ENCODE peak calls at places on chromosome 7, in four cellular contexts. B is lung, P is body of pancreas, X is cardiac muscle cell. Y is an unnamed sample.

GRCh38 chr7:34675749-34676374 is 17.8 kb downstream of the NPSR1 start:
- DNase-seq in X (peak; percentile 43), P (peak; percentile 10), B (no peak), Y (peak; percentile 47)

GRCh38 chr7:129433823-129434171 is 435 bp upstream of the STRIP2 start:
- DNase-seq in B (no peak), P (no peak), X (no peak), Y (no peak)

GRCh38 chr7:85090138-85090537 is 96.7 kb downstream of the SEMA3D start:
- DNase-seq in X (peak; percentile 34), P (no peak), B (no peak), Y (no peak)

GRCh38 chr7:152464312-152465117 is 28.7 kb upstream of the KMT2C start:
- DNase-seq in P (peak; percentile 75), X (peak; percentile 81), B (peak; percentile 75), Y (peak; percentile 84)

GRCh38 chr7:135098391-135098790 is 49.5 kb upstream of the TMEM140 start:
- DNase-seq in B (no peak), P (no peak), X (no peak), Y (no peak)

GRCh38 chr7:92246363-92247101 is 758 bp downstream of the ANKIB1 start:
- DNase-seq in B (no peak), P (peak; percentile 12), X (peak; percentile 16), Y (peak; percentile 51)

GRCh38 chr7:25303380-25304321 is 75.4 kb upstream of the NPVF start:
- DNase-seq in B (no peak), X (peak; percentile 64), P (no peak), Y (no peak)

GRCh38 chr7:156282816-156283215 is 357.8 kb upstream of the RNF32 start:
- DNase-seq in P (no peak), B (no peak), X (no peak), Y (no peak)

GRCh38 chr7:150944066-150945042 is 33.8 kb downstream of the KCNH2 start:
- DNase-seq in B (no peak), P (no peak), X (no peak), Y (no peak)

GRCh38 chr7:5525271-5526189 is 101.9 kb upstream of the TNRC18 start:
- DNase-seq in B (no peak), X (peak; percentile 62), P (no peak), Y (peak; percentile 60)

GRCh38 chr7:18667466-18667865 is 171.9 kb downstream of the HDAC9 start:
- DNase-seq in X (no peak), P (no peak), B (no peak), Y (peak; percentile 96)

GRCh38 chr7:112204072-112204775 is 2.0 kb downstream of the DOCK4 start:
- DNase-seq in P (no peak), X (no peak), B (no peak), Y (peak; percentile 54)

GRCh38 chr7:35874881-35875280 is 74.0 kb downstream of the SEPTIN7 start:
- DNase-seq in P (no peak), B (no peak), X (no peak), Y (peak; percentile 50)

GRCh38 chr7:51251292-51251691 is 65.3 kb downstream of the COBL start:
- DNase-seq in P (no peak), B (no peak), X (no peak), Y (no peak)

GRCh38 chr7:36535866-36536664 is 146.4 kb downstream of the ANLN start:
- DNase-seq in X (no peak), P (no peak), B (no peak), Y (no peak)

GRCh38 chr7:521221-522070 is 1.8 kb upstream of the PDGFA start:
- DNase-seq in B (no peak), P (peak; percentile 75), X (peak; percentile 53), Y (peak; percentile 55)

GRCh38 chr7:27046854-27047549 is 48.8 kb downstream of the HOXA1 start:
- DNase-seq in B (no peak), X (no peak), P (no peak), Y (no peak)

GRCh38 chr7:365593-365992 is 75.6 kb downstream of the FOXL3 start:
- DNase-seq in X (no peak), B (no peak), P (no peak), Y (no peak)

GRCh38 chr7:64180989-64181388 is 26.0 kb upstream of the ZNF735 start:
- DNase-seq in P (no peak), X (no peak), B (no peak), Y (no peak)

GRCh38 chr7:1059200-1060091 is 15.1 kb downstream of the GPR146 start:
- DNase-seq in P (peak; percentile 85), X (peak; percentile 83), B (peak; percentile 68), Y (peak; percentile 86)

GRCh38 chr7:105003275-105003674 is 10.7 kb upstream of the KMT2E start:
- DNase-seq in B (peak; percentile 64), P (peak; percentile 53), X (no peak), Y (peak; percentile 77)

GRCh38 chr7:85000973-85001372 is 185.9 kb downstream of the SEMA3D start:
- DNase-seq in P (no peak), B (no peak), X (no peak), Y (no peak)

GRCh38 chr7:98186452-98187137 is 24.6 kb upstream of the BHLHA15 start:
- DNase-seq in B (no peak), X (no peak), P (no peak), Y (no peak)

GRCh38 chr7:14894826-14895225 is 7.7 kb downstream of the DGKB start:
- DNase-seq in X (no peak), P (no peak), B (no peak), Y (no peak)

GRCh38 chr7:80312139-80312661 is 177.6 kb downstream of the GNAI1 start:
- DNase-seq in X (no peak), P (peak; percentile 39), B (no peak), Y (no peak)

GRCh38 chr7:142784096-142784495 is 13.3 kb downstream of the PRSS2 start:
- DNase-seq in P (no peak), X (no peak), B (no peak), Y (no peak)

GRCh38 chr7:77693830-77694583 is 2.3 kb upstream of the RSBN1L start:
- DNase-seq in X (no peak), P (no peak), B (no peak), Y (no peak)

GRCh38 chr7:107213193-107213788 is 44.5 kb downstream of the HBP1 start:
- DNase-seq in B (no peak), P (no peak), X (no peak), Y (no peak)

GRCh38 chr7:134587736-134588135 is 38.8 kb downstream of the AKR1B15 start:
- DNase-seq in X (no peak), P (no peak), B (no peak), Y (no peak)

GRCh38 chr7:151925446-151926335 is 30.6 kb upstream of the GALNTL5 start:
- DNase-seq in B (no peak), P (peak; percentile 73), X (no peak), Y (peak; percentile 48)

GRCh38 chr7:140325600-140325999 is 72.7 kb downstream of the SLC37A3 start:
- DNase-seq in X (no peak), B (no peak), P (no peak), Y (no peak)

GRCh38 chr7:36391436-36392198 is 2.0 kb downstream of the ANLN start:
- DNase-seq in P (no peak), X (no peak), B (no peak), Y (no peak)

GRCh38 chr7:333399-333776 is 43.4 kb downstream of the FOXL3 start:
- DNase-seq in B (peak; percentile 55), P (peak; percentile 58), X (no peak), Y (peak; percentile 33)

DNA sequence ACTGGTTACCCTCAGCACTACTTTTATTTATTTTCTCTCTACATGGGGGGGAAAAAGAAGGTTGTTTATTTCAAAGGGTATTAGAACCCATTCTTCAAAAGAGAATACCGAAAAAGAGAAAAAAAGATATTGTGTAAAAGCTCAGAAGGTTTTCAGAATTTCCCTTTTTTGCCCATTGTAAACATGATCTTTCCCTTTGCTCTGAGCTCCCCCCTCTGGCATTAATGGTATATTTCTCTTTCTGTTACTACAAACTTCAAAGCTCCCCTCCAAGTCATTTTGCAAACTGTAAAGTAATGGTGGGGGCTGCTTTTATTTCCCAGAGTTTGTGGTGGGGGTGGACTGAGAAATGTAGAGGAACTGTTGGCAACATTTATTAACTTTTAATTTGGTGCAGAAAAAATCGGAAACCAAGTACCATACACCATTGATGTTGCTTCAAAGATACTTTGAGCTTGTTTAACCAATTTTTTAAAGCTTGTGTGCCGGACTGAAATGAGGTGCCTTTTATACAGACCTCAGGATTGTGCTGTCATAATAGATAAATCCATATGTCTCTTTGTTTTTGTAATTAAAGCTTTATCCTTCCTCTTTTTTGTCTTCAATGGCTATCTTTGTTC is 181.5 kb downstream of the EXOC4 start:
- DNase-seq in X (no peak), P (no peak), B (no peak), Y (peak; percentile 30)
- TF ChIP-seq CTCF in X (peak; percentile 65), P (no peak), B (no peak), Y (peak; percentile 61)

GRCh38 chr7:23106801-23107713 is 1.5 kb downstream of the KLHL7 start:
- DNase-seq in P (no peak), B (no peak), X (peak; percentile 12), Y (no peak)
- H3K27ac ChIP-seq in P (no peak overlapping the region), B (peak overlapping the region; percentile 90), X (peak overlapping the region; percentile 94), Y (peak overlapping the region; percentile 90)

GRCh38 chr7:30179016-30179436 is 44.2 kb downstream of the MTURN start:
- DNase-seq in X (no peak), B (no peak), P (peak; percentile 56), Y (no peak)
- H3K4me1 ChIP-seq in X (peaks cover 25% of the 10 kb centered on the region), B (peaks cover 8% of the 10 kb centered on the region), P (peaks cover 54% of the 10 kb centered on the region), Y (no peaks in the 10 kb centered on the region)

GRCh38 chr7:154898973-154899855 is 103.7 kb downstream of the PAXIP1 start:
- DNase-seq in B (no peak), X (no peak), P (no peak), Y (no peak)

GRCh38 chr7:154905615-154906014 is 97.3 kb downstream of the PAXIP1 start:
- DNase-seq in P (no peak), B (no peak), X (no peak), Y (no peak)

GRCh38 chr7:154903083-154903731 is 99.7 kb downstream of the PAXIP1 start:
- DNase-seq in X (no peak), B (no peak), P (no peak), Y (no peak)

GRCh38 chr7:154899893-154900292 is 103.0 kb downstream of the PAXIP1 start:
- DNase-seq in X (no peak), B (no peak), P (no peak), Y (no peak)

GRCh38 chr7:154902600-154903082 is 100.3 kb downstream of the PAXIP1 start:
- DNase-seq in X (no peak), P (no peak), B (no peak), Y (no peak)
- TF ChIP-seq CTCF in X (no peak), P (no peak), B (no peak), Y (no peak)

GRCh38 chr7:138970979-138971378 is 10.2 kb downstream of the KIAA1549 start:
- DNase-seq in X (no peak), P (no peak), B (no peak), Y (no peak)
- H3K27ac ChIP-seq in X (no peak overlapping the region), P (no peak overlapping the region), B (no peak overlapping the region), Y (no peak overlapping the region)

GRCh38 chr7:89661876-89662275 is 492.4 kb upstream of the STEAP1 start:
- DNase-seq in B (no peak), X (no peak), P (no peak), Y (no peak)
- H3K4me1 ChIP-seq in B (no peaks in the 10 kb centered on the region), X (peaks cover 12% of the 10 kb centered on the region), P (no peaks in the 10 kb centered on the region), Y (no peaks in the 10 kb centered on the region)

GRCh38 chr7:106057962-106058901 is 53.9 kb downstream of the SYPL1 start:
- DNase-seq in P (peak; percentile 61), X (no peak), B (peak; percentile 73), Y (peak; percentile 62)
- TF ChIP-seq CTCF in P (no peak), X (no peak), B (no peak), Y (no peak)